ENCODE peak calls at places on chromosomes 5 and 9, in ten cellular contexts. T is CD8-positive, alpha-beta memory T cell; W is CD4-positive, CD25-positive, alpha-beta regulatory T cell; Q is upper lobe of right lung; X is BE2C; P is colonic mucosa; R is neuronal stem cell; V is suprapubic skin; Y is esophagus squamous epithelium; S is iPS DF 6.9. M is an unnamed sample. For H3K36me3 and H3K4me1, the result is how much of the 10 kb centered on the place peaks cover.

GRCh38 chr5:180313677-180314076 is 21.8 kb upstream of the MAPK9 start:
- DNase-seq in T (no peak), W (peak), Q (peak), X (peak), P (peak), R (no peak), V (no peak), Y (no peak), S (no peak), M (no peak)

GRCh38 chr9:115520626-115521025 is 402.7 kb upstream of the TNC start:
- DNase-seq in T (no peak), W (no peak), Q (no peak), X (no peak), P (no peak), R (no peak), V (no peak), Y (no peak), S (no peak), M (no peak)

GRCh38 chr9:113709721-113710120 is 166.4 kb upstream of the ZNF618 start:
- DNase-seq in T (no peak), W (no peak), Q (no peak), X (no peak), P (peak), R (no peak), V (no peak), Y (no peak), S (no peak), M (no peak)

GRCh38 chr5:98638701-98639100 is 134.8 kb upstream of the RGMB start:
- DNase-seq in T (no peak), W (no peak), Q (no peak), X (no peak), P (no peak), R (no peak), V (no peak), Y (no peak), S (no peak), M (no peak)

GRCh38 chr5:132498152-132498551 is 7.6 kb upstream of the IRF1 start:
- DNase-seq in T (no peak), W (no peak), Q (no peak), X (no peak), P (peak), R (no peak), V (peak), Y (no peak), S (no peak), M (no peak)

GRCh38 chr9:95649801-95650213 is 133.0 kb upstream of the PTCH1 start:
- DNase-seq in T (no peak), W (no peak), Q (no peak), X (no peak), P (no peak), R (no peak), V (no peak), Y (no peak), S (no peak), M (no peak)

GRCh38 chr5:133992429-133993151 is 12.2 kb downstream of the VDAC1 start:
- DNase-seq in T (no peak), W (no peak), Q (no peak), X (no peak), P (no peak), R (no peak), V (no peak), Y (no peak), S (no peak), M (no peak)

GRCh38 chr9:89522261-89522978 is 24.5 kb upstream of the SEMA4D start:
- DNase-seq in T (peak), W (peak), Q (no peak), X (no peak), P (peak), R (no peak), V (no peak), Y (no peak), S (no peak), M (peak)

GRCh38 chr5:89147026-89147425 is 264.0 kb upstream of the MEF2C start:
- DNase-seq in T (no peak), W (no peak), Q (no peak), X (no peak), P (no peak), R (no peak), V (no peak), Y (no peak), S (no peak), M (no peak)

GRCh38 chr5:149186506-149186905 is 45.2 kb downstream of the ABLIM3 start:
- DNase-seq in T (no peak), W (no peak), Q (no peak), X (no peak), P (no peak), R (no peak), V (no peak), Y (no peak), S (no peak), M (no peak)

GRCh38 chr5:132072508-132072907 is 1.1 kb upstream of the CSF2 start:
- DNase-seq in T (no peak), W (no peak), Q (peak), X (no peak), P (no peak), R (no peak), V (no peak), Y (no peak), S (no peak), M (no peak)

GRCh38 chr9:121354770-121355169 is 15.3 kb downstream of the STOM start:
- DNase-seq in T (no peak), W (no peak), Q (no peak), X (no peak), P (no peak), R (no peak), V (no peak), Y (no peak), S (no peak), M (no peak)

GRCh38 chr9:99881769-99882168 is 24.7 kb upstream of the STX17 start:
- DNase-seq in T (no peak), W (no peak), Q (no peak), X (no peak), P (no peak), R (no peak), V (no peak), Y (no peak), S (no peak), M (no peak)

GRCh38 chr9:35903049-35903448 is 3.0 kb upstream of the HRCT1 start:
- DNase-seq in T (peak), W (peak), Q (no peak), X (peak), P (peak), R (no peak), V (no peak), Y (no peak), S (no peak), M (no peak)

GRCh38 chr5:180824630-180825476 is 22.2 kb upstream of the MGAT1 start:
- DNase-seq in T (no peak), W (no peak), Q (no peak), X (no peak), P (peak), R (no peak), V (no peak), Y (no peak), S (no peak), M (no peak)

GRCh38 chr5:90020575-90021535 is 388.7 kb downstream of the CETN3 start:
- DNase-seq in T (no peak), W (no peak), Q (no peak), X (no peak), P (no peak), R (no peak), V (no peak), Y (no peak), S (no peak), M (no peak)

GRCh38 chr5:28750236-28750635 is 1711.8 kb upstream of the CDH9 start:
- DNase-seq in T (no peak), W (no peak), Q (no peak), X (no peak), P (no peak), R (no peak), V (no peak), Y (no peak), S (no peak), M (no peak)

GRCh38 chr5:28014779-28015178 is 976.4 kb upstream of the CDH9 start:
- DNase-seq in T (no peak), W (no peak), Q (no peak), X (peak), P (no peak), R (no peak), V (no peak), Y (no peak), S (no peak), M (no peak)

GRCh38 chr5:52922384-52922783 is 66.8 kb upstream of the ITGA2 start:
- DNase-seq in T (no peak), W (no peak), Q (no peak), X (no peak), P (no peak), R (no peak), V (no peak), Y (no peak), S (no peak), M (no peak)

GRCh38 chr9:2013688-2014087 is 1.5 kb upstream of the SMARCA2 start:
- DNase-seq in T (no peak), W (no peak), Q (no peak), X (no peak), P (no peak), R (no peak), V (no peak), Y (no peak), S (no peak), M (no peak)

GRCh38 chr9:99831857-99832557 is 10.3 kb downstream of the NR4A3 start:
- DNase-seq in T (no peak), W (no peak), Q (no peak), X (no peak), P (no peak), R (no peak), V (no peak), Y (no peak), S (no peak), M (no peak)

GRCh38 chr9:136847827-136848392 is 1.3 kb upstream of the PHPT1 start:
- DNase-seq in T (peak), W (peak), Q (peak), X (peak), P (peak), R (peak), V (peak), Y (peak), S (no peak), M (peak)

GRCh38 chr5:141668601-141669265 is 13.3 kb downstream of the ARAP3 start:
- DNase-seq in T (no peak), W (no peak), Q (no peak), X (no peak), P (no peak), R (no peak), V (no peak), Y (no peak), S (no peak), M (no peak)

GRCh38 chr9:89686134-89686533 is 81.3 kb downstream of the GADD45G start:
- DNase-seq in T (no peak), W (no peak), Q (no peak), X (no peak), P (peak), R (no peak), V (no peak), Y (no peak), S (no peak), M (no peak)

GRCh38 chr5:91595436-91595835 is 212.3 kb upstream of the ARRDC3 start:
- DNase-seq in T (no peak), W (no peak), Q (no peak), X (no peak), P (no peak), R (no peak), V (no peak), Y (no peak), S (no peak), M (no peak)

GRCh38 chr5:171386861-171387254 is 791 bp upstream of the NPM1 start:
- DNase-seq in T (no peak), W (no peak), Q (peak), X (no peak), P (no peak), R (no peak), V (no peak), Y (no peak), S (no peak), M (no peak)

GRCh38 chr5:126100767-126101166 is 322.4 kb upstream of the GRAMD2B start:
- DNase-seq in T (no peak), W (no peak), Q (no peak), X (peak), P (no peak), R (no peak), V (no peak), Y (no peak), S (no peak), M (no peak)

GRCh38 chr9:123111977-123112869 is 78.8 kb downstream of the GPR21 start:
- DNase-seq in T (no peak), W (peak), Q (no peak), X (peak), P (no peak), R (no peak), V (no peak), Y (no peak), S (no peak), M (no peak)
- H3K36me3 ChIP-seq in T (under half), W (under half), Q (under half), X (under half), P (under half), R (half or more), V (under half), Y (under half), S (under half), M (under half)

GRCh38 chr5:73452215-73452614 is 3.6 kb upstream of the FOXD1 start:
- DNase-seq in T (no peak), W (no peak), Q (no peak), X (no peak), P (no peak), R (no peak), V (no peak), Y (no peak), S (no peak), M (no peak)

GRCh38 chr5:73450041-73450598 is 1.5 kb upstream of the FOXD1 start:
- DNase-seq in T (no peak), W (no peak), Q (no peak), X (no peak), P (no peak), R (no peak), V (no peak), Y (no peak), S (no peak), M (no peak)

GRCh38 chr5:73448451-73449136 is at the start of gene FOXD1:
- DNase-seq in T (peak), W (peak), Q (peak), X (peak), P (peak), R (no peak), V (peak), Y (peak), S (no peak), M (peak)

GRCh38 chr5:73450672-73451217 is 2.2 kb upstream of the FOXD1 start:
- DNase-seq in T (peak), W (no peak), Q (no peak), X (no peak), P (no peak), R (no peak), V (no peak), Y (no peak), S (no peak), M (no peak)

DNA sequence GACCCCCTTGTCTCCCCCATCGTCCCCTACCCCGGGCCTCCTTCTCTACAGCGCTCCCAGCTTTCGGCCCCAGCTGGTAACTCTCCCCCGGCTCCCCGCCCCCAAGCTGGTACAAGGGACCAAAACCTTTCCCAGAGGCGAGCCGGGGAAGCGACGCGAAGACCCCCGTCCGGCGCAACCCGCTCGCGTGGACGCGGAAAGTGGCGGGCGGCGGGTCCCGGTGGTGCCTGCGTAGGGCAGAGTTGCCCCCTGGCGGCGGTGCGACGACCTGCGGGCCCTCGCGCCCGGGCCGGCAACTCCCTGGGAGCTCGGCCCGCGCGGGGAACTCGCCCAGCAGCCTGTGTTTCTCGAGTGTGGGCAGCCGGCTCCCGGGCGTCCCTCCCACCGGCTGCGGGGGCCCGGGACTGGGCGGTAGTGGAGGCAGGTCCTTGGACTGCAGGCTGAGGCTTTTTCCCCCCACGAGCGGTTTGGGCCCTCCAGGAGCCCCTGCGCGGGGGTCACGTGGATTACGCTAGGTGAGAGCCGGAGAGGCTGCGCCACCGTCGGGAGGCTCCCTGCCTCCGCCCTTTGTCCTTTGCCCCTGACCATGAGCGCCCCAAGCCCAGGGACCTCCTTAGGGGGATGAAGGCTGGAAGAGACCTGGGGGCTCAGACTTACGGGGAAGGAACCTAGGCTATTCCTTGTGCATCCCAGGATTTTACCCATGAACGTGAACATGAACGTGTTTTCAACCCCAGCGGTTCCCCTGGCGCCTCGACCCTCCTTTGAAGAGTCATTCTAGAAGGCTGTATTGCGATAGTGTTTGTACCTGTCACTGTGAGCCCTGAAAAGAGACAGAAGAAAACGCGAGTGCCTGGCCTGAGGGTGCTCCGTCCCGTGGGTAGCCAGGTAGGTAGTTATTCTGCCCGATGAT is 2.9 kb upstream of the FOXD1 start:
- DNase-seq in T (peak), W (peak), Q (peak), X (peak), P (peak), R (no peak), V (peak), Y (no peak), S (no peak), M (peak)
- H3K4me3 ChIP-seq in T (no peak), W (no peak), Q (peak), X (peak), P (no peak), R (peak), V (peak), Y (peak), S (peak), M (peak)

DNA sequence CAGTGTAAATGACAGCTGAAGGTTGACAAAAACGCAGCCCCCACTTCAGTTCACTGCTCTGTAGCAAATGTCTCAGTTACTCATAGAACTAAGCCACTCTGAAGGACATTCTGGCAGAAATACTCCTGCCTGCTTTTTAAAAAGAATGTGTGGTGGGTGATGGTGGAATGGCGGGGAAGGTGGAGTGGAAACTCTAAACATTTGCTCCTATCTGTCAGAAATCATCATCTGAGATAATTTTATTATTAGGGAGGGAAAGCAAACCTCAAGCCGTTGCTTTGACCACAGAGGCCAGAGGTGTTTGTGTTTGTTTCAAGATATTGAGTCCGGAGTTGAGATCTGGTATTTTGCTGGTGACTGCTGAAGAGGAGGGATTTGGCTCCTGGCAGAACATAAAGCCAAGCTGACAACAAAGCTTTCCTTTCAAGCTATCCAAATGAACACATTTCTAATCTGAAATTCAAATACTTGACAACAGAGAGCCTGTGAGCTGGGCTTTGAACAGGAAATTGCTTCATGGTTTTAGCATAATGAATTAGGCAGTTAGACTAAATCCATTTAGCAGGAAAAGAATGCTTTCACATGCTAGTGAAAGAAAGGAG is 362.7 kb downstream of the CSNK1G3 start:
- DNase-seq in T (no peak), W (no peak), Q (no peak), X (no peak), P (no peak), R (peak), V (no peak), Y (no peak), S (no peak), M (no peak)
- H3K4me1 ChIP-seq in T (under half), W (under half), Q (under half), X (under half), P (under half), R (under half), V (under half), Y (under half), S (under half), M (under half)

DNA sequence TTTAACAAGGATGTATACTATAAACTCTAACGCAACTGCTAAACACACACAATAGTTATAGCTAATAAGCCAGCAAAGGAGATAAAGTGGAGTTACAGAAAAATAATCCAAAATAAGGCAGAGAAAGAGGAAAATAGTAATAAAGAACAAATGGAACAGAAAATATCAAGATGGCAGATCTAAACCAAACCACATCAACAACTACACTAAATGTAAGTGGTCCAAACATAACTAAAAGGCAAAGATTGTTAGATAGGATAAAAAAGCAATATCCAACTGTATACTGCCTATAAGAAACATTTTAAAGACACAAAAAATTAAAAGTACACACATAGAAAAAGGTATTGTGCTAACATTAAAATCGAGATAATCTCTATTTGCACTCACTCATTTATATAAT is 5.6 kb upstream of the COL23A1 start:
- DNase-seq in T (no peak), W (no peak), Q (no peak), X (no peak), P (no peak), R (no peak), V (no peak), Y (no peak), S (no peak), M (no peak)
- H3K36me3 ChIP-seq in T (under half), W (under half), Q (under half), X (under half), P (under half), R (under half), V (under half), Y (under half), S (under half), M (under half)

DNA sequence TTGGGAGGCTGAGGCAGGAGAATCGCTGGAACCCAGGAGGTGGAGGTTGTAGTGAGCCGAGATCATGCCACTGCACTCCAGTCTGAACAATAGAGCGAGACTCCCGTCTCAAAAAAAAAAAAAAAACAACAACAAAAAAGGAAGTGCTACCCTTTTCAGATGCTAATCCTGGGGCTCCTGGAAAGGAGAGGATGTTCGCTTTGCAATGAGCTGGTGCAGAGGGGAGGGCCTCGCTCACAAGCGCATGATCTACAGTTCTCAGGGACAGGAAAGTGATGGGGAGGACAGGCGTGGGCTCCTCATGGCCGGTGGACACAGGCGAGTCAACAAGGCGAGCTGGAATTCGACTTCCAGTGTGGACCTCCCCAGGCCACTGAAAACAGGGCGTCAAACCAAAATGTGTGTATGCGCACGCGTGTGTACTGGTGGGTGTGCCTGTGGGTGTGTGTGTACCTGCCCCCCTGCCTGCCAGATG is 54.2 kb downstream of the USP20 start:
- DNase-seq in T (peak), W (peak), Q (peak), X (no peak), P (no peak), R (no peak), V (no peak), Y (no peak), S (no peak), M (no peak)
- H3K4me3 ChIP-seq in T (peak), W (peak), Q (no peak), X (no peak), P (no peak), R (no peak), V (no peak), Y (no peak), S (no peak), M (no peak)

M was measured in transverse colon.